ENCODE peak calls at places on chromosomes 16 and 17, in seven cellular contexts. F is transverse colon, C is ovary, S is suprapubic skin, X is A549, D is body of pancreas, Q is esophagus squamous epithelium. H is an unnamed sample.

GRCh38 chr16:67666032-67666537 is 465 bp downstream of the ENKD1 start:
- DNase-seq in F (peak; percentile 46), C (peak; percentile 72), S (peak; percentile 77), X (no peak), D (peak; percentile 68), Q (no peak), H (peak; percentile 50)

GRCh38 chr16:74999683-75000480 is 1.1 kb downstream of the ZNRF1 start:
- DNase-seq in F (peak; percentile 69), C (peak; percentile 64), S (peak; percentile 76), X (no peak), D (peak; percentile 69), Q (no peak), H (peak; percentile 50)

GRCh38 chr16:89117239-89117974 is 23.8 kb downstream of the ACSF3 start:
- DNase-seq in F (peak; percentile 5), C (peak; percentile 12), S (no peak), X (no peak), D (no peak), Q (no peak), H (no peak)

GRCh38 chr16:68387301-68387700 is 61.0 kb downstream of the SMPD3 start:
- DNase-seq in F (peak; percentile 89), C (no peak), S (no peak), X (no peak), D (no peak), Q (no peak), H (no peak)

GRCh38 chr17:80491478-80492342 is 15.3 kb upstream of the NPTX1 start:
- DNase-seq in F (no peak), C (no peak), S (no peak), X (no peak), D (no peak), Q (no peak), H (no peak)

GRCh38 chr16:58503166-58503862 is 3.4 kb downstream of the NDRG4 start:
- DNase-seq in F (no peak), C (no peak), S (peak; percentile 49), X (no peak), D (no peak), Q (no peak), H (no peak)

GRCh38 chr17:35731239-35731931 is at the start of gene RASL10B:
- DNase-seq in F (peak; percentile 37), C (peak; percentile 66), S (no peak), X (no peak), D (peak; percentile 67), Q (no peak), H (peak; percentile 47)

GRCh38 chr17:41404024-41404651 is 6.7 kb upstream of the KRT31 start:
- DNase-seq in F (no peak), C (no peak), S (no peak), X (peak; percentile 77), D (no peak), Q (no peak), H (no peak)

GRCh38 chr17:81294512-81295030 is 536 bp downstream of the SLC38A10 start:
- DNase-seq in F (peak; percentile 51), C (no peak), S (no peak), X (peak; percentile 53), D (peak; percentile 44), Q (no peak), H (peak; percentile 49)

GRCh38 chr16:71626858-71627213 is 852 bp downstream of the MARVELD3 start:
- DNase-seq in F (peak; percentile 91), C (no peak), S (no peak), X (peak; percentile 45), D (peak; percentile 73), Q (no peak), H (peak; percentile 12)

GRCh38 chr17:12813680-12814079 is 24.4 kb downstream of the ARHGAP44 start:
- DNase-seq in F (no peak), C (no peak), S (no peak), X (no peak), D (no peak), Q (no peak), H (no peak)

GRCh38 chr17:78568051-78568450 is 9.1 kb downstream of the DNAH17 start:
- DNase-seq in F (no peak), C (no peak), S (no peak), X (no peak), D (no peak), Q (no peak), H (no peak)

GRCh38 chr17:80526116-80526910 is 18.3 kb upstream of the RPTOR start:
- DNase-seq in F (no peak), C (no peak), S (no peak), X (no peak), D (no peak), Q (no peak), H (no peak)

GRCh38 chr17:35684046-35684802 is 47.2 kb upstream of the RASL10B start:
- DNase-seq in F (no peak), C (no peak), S (no peak), X (no peak), D (no peak), Q (no peak), H (no peak)

GRCh38 chr16:5604770-5605169 is 507.2 kb upstream of the EEF2KMT start:
- DNase-seq in F (no peak), C (no peak), S (no peak), X (peak; percentile 18), D (no peak), Q (no peak), H (peak; percentile 16)

GRCh38 chr17:33451221-33451620 is 158.1 kb upstream of the ASIC2 start:
- DNase-seq in F (no peak), C (no peak), S (no peak), X (no peak), D (no peak), Q (no peak), H (no peak)

GRCh38 chr17:56395787-56396186 is 197.7 kb upstream of the NOG start:
- DNase-seq in F (no peak), C (no peak), S (no peak), X (no peak), D (no peak), Q (no peak), H (no peak)

GRCh38 chr17:59165933-59166342 is 10.4 kb downstream of the PRR11 start:
- DNase-seq in F (peak; percentile 41), C (no peak), S (no peak), X (peak; percentile 68), D (peak; percentile 5), Q (no peak), H (peak; percentile 67)

GRCh38 chr16:50585331-50585776 is 37.2 kb downstream of the NKD1 start:
- DNase-seq in F (peak; percentile 63), C (peak; percentile 92), S (peak; percentile 78), X (no peak), D (peak; percentile 46), Q (no peak), H (no peak)

GRCh38 chr16:65068151-65068740 is 53.6 kb downstream of the CDH11 start:
- DNase-seq in F (no peak), C (no peak), S (no peak), X (no peak), D (no peak), Q (no peak), H (no peak)

GRCh38 chr16:14378684-14379467 is 251.2 kb downstream of the PARN start:
- DNase-seq in F (no peak), C (no peak), S (no peak), X (no peak), D (no peak), Q (no peak), H (no peak)

GRCh38 chr16:68289621-68290329 is 21.0 kb downstream of the SLC7A6OS start:
- DNase-seq in F (no peak), C (no peak), S (no peak), X (no peak), D (no peak), Q (no peak), H (peak; percentile 82)

GRCh38 chr16:72355561-72355960 is 183.6 kb upstream of the PMFBP1 start:
- DNase-seq in F (no peak), C (no peak), S (no peak), X (no peak), D (no peak), Q (no peak), H (no peak)

GRCh38 chr17:56185905-56186783 is 32.9 kb downstream of the ANKFN1 start:
- DNase-seq in F (no peak), C (no peak), S (no peak), X (no peak), D (no peak), Q (no peak), H (no peak)

GRCh38 chr16:29662729-29663019 is 373 bp upstream of the SPN start:
- DNase-seq in F (peak; percentile 35), C (no peak), S (no peak), X (no peak), D (no peak), Q (no peak), H (no peak)
- TF ChIP-seq POLR2A in F (no peak), C (no peak), S (no peak), X (no peak), D (no peak), Q (no peak), H (no peak)

DNA sequence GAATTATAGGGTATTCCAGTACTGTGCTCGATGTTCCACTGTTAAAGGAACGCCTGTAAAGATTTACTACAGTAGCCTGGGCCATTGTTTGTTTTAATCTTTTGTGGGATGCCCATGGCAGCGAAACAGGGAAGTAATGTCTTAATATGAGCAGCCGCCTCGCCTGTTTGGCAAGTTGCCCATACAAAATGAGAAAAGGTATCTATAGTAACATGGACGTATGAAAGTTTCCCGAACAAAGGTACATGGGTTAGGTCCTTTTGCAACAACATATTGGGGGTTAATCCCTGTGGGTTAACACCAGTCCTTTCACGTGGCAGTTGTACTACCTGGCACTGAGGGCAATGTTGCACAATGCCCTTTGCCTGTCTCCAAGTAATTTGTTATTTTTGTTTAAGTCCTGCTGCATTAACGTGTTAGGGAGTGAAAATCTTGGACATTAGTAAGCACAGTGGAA is 21.1 kb upstream of the TMC5 start:
- DNase-seq in F (peak; percentile 84), C (no peak), S (peak; percentile 67), X (no peak), D (peak; percentile 65), Q (no peak), H (peak; percentile 15)
- TF ChIP-seq POLR2A in F (no peak), C (no peak), S (no peak), X (no peak), D (no peak), Q (no peak), H (no peak)

GRCh38 chr17:76674600-76674999 is 31.0 kb upstream of the ST6GALNAC1 start:
- DNase-seq in F (no peak), C (no peak), S (no peak), X (no peak), D (no peak), Q (no peak), H (no peak)
- TF ChIP-seq POLR2A in F (no peak), C (no peak), S (no peak), X (no peak), D (no peak), Q (no peak), H (no peak)

DNA sequence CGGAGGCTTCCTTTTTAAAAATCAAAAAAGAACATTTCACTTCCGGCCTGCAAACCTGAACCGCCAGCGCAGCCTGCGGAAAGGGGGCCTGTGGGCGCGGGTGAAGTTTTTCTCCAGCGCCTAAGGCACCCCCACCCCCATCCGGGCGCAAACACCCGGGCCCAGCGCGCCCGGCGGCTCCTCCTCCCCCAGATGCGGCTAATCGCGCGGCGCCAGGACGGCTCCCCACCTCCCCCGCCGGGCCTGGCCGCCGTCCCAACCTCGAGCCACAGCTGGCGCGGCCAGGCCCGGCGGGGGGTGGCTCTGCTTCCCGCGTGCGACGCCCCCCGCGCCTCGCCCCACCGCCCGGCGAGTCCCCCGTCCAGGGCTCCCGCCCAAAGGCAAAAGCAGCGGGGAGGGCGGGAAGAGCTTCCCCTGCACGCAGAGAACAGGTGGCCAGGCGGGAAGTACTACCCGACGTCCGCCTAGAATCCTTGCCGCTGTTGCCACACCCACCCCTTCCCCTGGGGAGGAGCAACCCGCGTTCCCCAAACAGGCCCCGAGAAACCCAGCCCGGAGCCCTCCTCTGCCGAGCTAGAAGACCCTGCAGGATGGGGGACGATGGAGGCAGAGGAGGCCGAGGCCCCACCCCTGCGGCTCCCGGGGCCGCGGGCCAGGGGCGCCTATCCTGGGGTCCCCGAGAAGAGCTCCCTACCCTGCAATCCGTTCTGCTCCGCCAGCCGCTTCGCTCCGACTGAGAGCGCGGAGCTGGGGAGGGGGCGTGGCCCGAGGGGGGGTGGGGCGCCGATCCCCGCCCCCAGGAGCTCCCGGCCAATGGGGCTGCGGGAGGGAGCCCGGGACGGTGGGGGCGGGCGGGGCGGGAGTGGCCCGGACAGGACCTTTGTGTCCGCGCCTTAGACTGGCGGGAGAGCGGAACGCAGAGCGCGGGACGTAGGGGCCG is at the start of gene CARHSP1:
- DNase-seq in F (peak; percentile 90), C (peak; percentile 93), S (peak; percentile 92), X (peak; percentile 92), D (peak; percentile 91), Q (peak; percentile 57), H (peak; percentile 92)
- TF ChIP-seq POLR2A in F (peak; percentile 87), C (peak; percentile 51), S (no peak), X (peak; percentile 53), D (peak; percentile 78), Q (no peak), H (peak; percentile 65)